ENCODE peak calls at places on chromosomes 13 and 19, in five cellular contexts. N, J, C, P and T are unnamed samples.

GRCh38 chr13:30308548-30308947 is 1.2 kb upstream of the KATNAL1 start:
- DNase-seq in N (no peak), J (no peak), C (no peak), P (peak; percentile 85), T (no peak)

GRCh38 chr19:6228523-6229215 is 51.1 kb downstream of the MLLT1 start:
- DNase-seq in N (no peak), J (no peak), C (no peak), P (no peak), T (no peak)

GRCh38 chr19:40799558-40800338 is 757 bp downstream of the EGLN2 start:
- DNase-seq in N (no peak), J (no peak), C (peak; percentile 40), P (peak; percentile 53), T (peak; percentile 86)

GRCh38 chr13:112725346-112726017 is 35.6 kb downstream of the ATP11A start:
- DNase-seq in N (peak; percentile 56), J (no peak), C (no peak), P (no peak), T (no peak)

GRCh38 chr19:17999685-18000479 is 8.1 kb upstream of the ARRDC2 start:
- DNase-seq in N (no peak), J (no peak), C (no peak), P (no peak), T (no peak)

GRCh38 chr13:76965759-76966421 is 17.6 kb downstream of the ACOD1 start:
- DNase-seq in N (no peak), J (no peak), C (no peak), P (peak; percentile 84), T (peak; percentile 58)

GRCh38 chr13:29594710-29595379 is 643 bp downstream of the SLC7A1 start:
- DNase-seq in N (no peak), J (peak; percentile 17), C (peak; percentile 37), P (peak; percentile 66), T (peak; percentile 49)

GRCh38 chr13:25253702-25254101 is 33.6 kb downstream of the MTMR6 start:
- DNase-seq in N (no peak), J (no peak), C (peak; percentile 8), P (no peak), T (no peak)

GRCh38 chr13:111480976-111481375 is 160.5 kb downstream of the TEX29 start:
- DNase-seq in N (peak; percentile 98), J (no peak), C (no peak), P (no peak), T (no peak)

GRCh38 chr19:6740589-6741348 is 1.3 kb downstream of the TRIP10 start:
- DNase-seq in N (no peak), J (no peak), C (peak; percentile 65), P (no peak), T (peak; percentile 78)

GRCh38 chr13:41916173-41916954 is 44.5 kb downstream of the VWA8 start:
- DNase-seq in N (no peak), J (no peak), C (no peak), P (peak; percentile 79), T (no peak)

GRCh38 chr19:4284176-4284958 is 5.3 kb downstream of the SHD start:
- DNase-seq in N (no peak), J (no peak), C (peak; percentile 21), P (no peak), T (no peak)

GRCh38 chr19:48726573-48726972 is 7.0 kb upstream of the MAMSTR start:
- DNase-seq in N (no peak), J (no peak), C (no peak), P (peak; percentile 42), T (no peak)

GRCh38 chr19:18280247-18281081 is 958 bp downstream of the JUND start:
- DNase-seq in N (no peak), J (peak; percentile 76), C (peak; percentile 73), P (peak; percentile 75), T (peak; percentile 79)

GRCh38 chr13:26698392-26699196 is 62.0 kb downstream of the GPR12 start:
- DNase-seq in N (no peak), J (peak; percentile 72), C (peak; percentile 81), P (peak; percentile 90), T (peak; percentile 66)

GRCh38 chr13:52455677-52456041 is 381 bp downstream of the CKAP2 start:
- DNase-seq in N (no peak), J (peak; percentile 52), C (peak; percentile 83), P (peak; percentile 67), T (peak; percentile 74)

GRCh38 chr19:23991170-23991569 is 76.5 kb downstream of the ZNF726 start:
- DNase-seq in N (no peak), J (no peak), C (peak; percentile 27), P (peak; percentile 38), T (no peak)

GRCh38 chr13:23905766-23906165 is 8.5 kb upstream of the C1QTNF9B start:
- DNase-seq in N (no peak), J (no peak), C (no peak), P (no peak), T (no peak)